ENCODE peak calls at places on chromosomes 2 and 18, in eight cellular contexts. One of them, this sample, is unnamed.

GRCh38 chr2:201448701-201449100 is 2.6 kb downstream of the TRAK2 start:
- DNase-seq in left lung: no peak
- DNase-seq in NCI-H345: no peak
- DNase-seq in colonic mucosa: peak
- DNase-seq in HEK293T: no peak
- DNase-seq in left cardiac atrium: no peak
- DNase-seq in adipocyte: no peak
- DNase-seq in kidney: no peak
- DNase-seq in this sample: peak

GRCh38 chr2:191478754-191479679 is 198.9 kb upstream of the NABP1 start:
- DNase-seq in NCI-H345: peak
- DNase-seq in kidney: peak
- DNase-seq in HEK293T: no peak
- DNase-seq in adipocyte: peak
- DNase-seq in colonic mucosa: peak
- DNase-seq in left cardiac atrium: peak
- DNase-seq in left lung: peak
- DNase-seq in this sample: no peak

GRCh38 chr2:224278531-224278930 is 123.4 kb downstream of the FAM124B start:
- DNase-seq in HEK293T: no peak
- DNase-seq in left cardiac atrium: no peak
- DNase-seq in NCI-H345: no peak
- DNase-seq in kidney: no peak
- DNase-seq in colonic mucosa: no peak
- DNase-seq in adipocyte: peak
- DNase-seq in left lung: no peak
- DNase-seq in this sample: no peak

GRCh38 chr18:79916546-79917350 is 34.7 kb downstream of the SLC66A2 start:
- DNase-seq in left cardiac atrium: no peak
- DNase-seq in colonic mucosa: no peak
- DNase-seq in HEK293T: no peak
- DNase-seq in kidney: peak
- DNase-seq in left lung: no peak
- DNase-seq in adipocyte: no peak
- DNase-seq in NCI-H345: no peak
- DNase-seq in this sample: no peak

GRCh38 chr2:230669386-230669935 is 43.2 kb upstream of the CAB39 start:
- DNase-seq in colonic mucosa: no peak
- DNase-seq in left lung: no peak
- DNase-seq in HEK293T: no peak
- DNase-seq in adipocyte: no peak
- DNase-seq in NCI-H345: no peak
- DNase-seq in kidney: no peak
- DNase-seq in left cardiac atrium: no peak
- DNase-seq in this sample: no peak

GRCh38 chr2:31075936-31076590 is 62.2 kb downstream of the GALNT14 start:
- DNase-seq in NCI-H345: no peak
- DNase-seq in left lung: no peak
- DNase-seq in colonic mucosa: no peak
- DNase-seq in adipocyte: no peak
- DNase-seq in left cardiac atrium: no peak
- DNase-seq in HEK293T: no peak
- DNase-seq in kidney: no peak
- DNase-seq in this sample: no peak

GRCh38 chr2:109722026-109722425 is 72.1 kb upstream of the RGPD5 start:
- DNase-seq in left lung: no peak
- DNase-seq in NCI-H345: peak
- DNase-seq in HEK293T: no peak
- DNase-seq in colonic mucosa: peak
- DNase-seq in adipocyte: no peak
- DNase-seq in left cardiac atrium: peak
- DNase-seq in kidney: peak
- DNase-seq in this sample: no peak

GRCh38 chr2:170113168-170113567 is 64.8 kb upstream of the MYO3B start:
- DNase-seq in adipocyte: no peak
- DNase-seq in colonic mucosa: no peak
- DNase-seq in HEK293T: no peak
- DNase-seq in left cardiac atrium: no peak
- DNase-seq in left lung: no peak
- DNase-seq in NCI-H345: peak
- DNase-seq in kidney: no peak
- DNase-seq in this sample: no peak

GRCh38 chr2:98839292-98839691 is 96.7 kb downstream of the CRACDL start:
- DNase-seq in kidney: no peak
- DNase-seq in adipocyte: peak
- DNase-seq in colonic mucosa: no peak
- DNase-seq in left cardiac atrium: no peak
- DNase-seq in left lung: no peak
- DNase-seq in HEK293T: no peak
- DNase-seq in NCI-H345: no peak
- DNase-seq in this sample: no peak

GRCh38 chr2:112728384-112729175 is 7.8 kb downstream of the NT5DC4 start:
- DNase-seq in adipocyte: no peak
- DNase-seq in HEK293T: no peak
- DNase-seq in NCI-H345: peak
- DNase-seq in left lung: no peak
- DNase-seq in left cardiac atrium: no peak
- DNase-seq in colonic mucosa: no peak
- DNase-seq in kidney: no peak
- DNase-seq in this sample: no peak

GRCh38 chr2:20670315-20671035 is 3.5 kb downstream of the GDF7 start:
- DNase-seq in colonic mucosa: no peak
- DNase-seq in kidney: peak
- DNase-seq in left lung: no peak
- DNase-seq in left cardiac atrium: no peak
- DNase-seq in HEK293T: no peak
- DNase-seq in adipocyte: no peak
- DNase-seq in NCI-H345: no peak
- DNase-seq in this sample: no peak

GRCh38 chr2:199757466-199757865 is 93.5 kb downstream of the FTCDNL1 start:
- DNase-seq in HEK293T: no peak
- DNase-seq in adipocyte: peak
- DNase-seq in colonic mucosa: peak
- DNase-seq in left cardiac atrium: peak
- DNase-seq in NCI-H345: peak
- DNase-seq in left lung: peak
- DNase-seq in kidney: no peak
- DNase-seq in this sample: no peak

GRCh38 chr2:198053173-198053572 is 248.8 kb downstream of the PLCL1 start:
- DNase-seq in NCI-H345: no peak
- DNase-seq in HEK293T: no peak
- DNase-seq in adipocyte: no peak
- DNase-seq in kidney: no peak
- DNase-seq in left cardiac atrium: no peak
- DNase-seq in colonic mucosa: no peak
- DNase-seq in left lung: no peak
- DNase-seq in this sample: no peak

GRCh38 chr2:234251326-234252271 is 201.1 kb downstream of the SPP2 start:
- DNase-seq in colonic mucosa: peak
- DNase-seq in left lung: no peak
- DNase-seq in left cardiac atrium: no peak
- DNase-seq in kidney: no peak
- DNase-seq in adipocyte: peak
- DNase-seq in NCI-H345: no peak
- DNase-seq in HEK293T: no peak
- DNase-seq in this sample: no peak

GRCh38 chr18:23227729-23228075 is 92.4 kb downstream of the CABLES1 start:
- DNase-seq in left cardiac atrium: no peak
- DNase-seq in kidney: no peak
- DNase-seq in left lung: no peak
- DNase-seq in colonic mucosa: no peak
- DNase-seq in adipocyte: no peak
- DNase-seq in NCI-H345: peak
- DNase-seq in HEK293T: no peak
- DNase-seq in this sample: no peak

GRCh38 chr2:98134138-98134537 is 47.2 kb downstream of the VWA3B start:
- DNase-seq in left lung: peak
- DNase-seq in left cardiac atrium: no peak
- DNase-seq in adipocyte: no peak
- DNase-seq in colonic mucosa: no peak
- DNase-seq in NCI-H345: no peak
- DNase-seq in kidney: no peak
- DNase-seq in HEK293T: no peak
- DNase-seq in this sample: no peak

GRCh38 chr2:173221081-173221695 is 133.5 kb upstream of the CDCA7 start:
- DNase-seq in HEK293T: no peak
- DNase-seq in adipocyte: no peak
- DNase-seq in left cardiac atrium: no peak
- DNase-seq in colonic mucosa: no peak
- DNase-seq in left lung: no peak
- DNase-seq in kidney: no peak
- DNase-seq in NCI-H345: no peak
- DNase-seq in this sample: no peak

GRCh38 chr2:204950695-204951094 is 405.4 kb downstream of the PARD3B start:
- DNase-seq in colonic mucosa: no peak
- DNase-seq in adipocyte: peak
- DNase-seq in HEK293T: no peak
- DNase-seq in left lung: no peak
- DNase-seq in left cardiac atrium: no peak
- DNase-seq in NCI-H345: no peak
- DNase-seq in kidney: no peak
- DNase-seq in this sample: no peak

GRCh38 chr2:55384786-55385185 is 34.9 kb downstream of the CCDC88A start:
- DNase-seq in adipocyte: no peak
- DNase-seq in kidney: no peak
- DNase-seq in left lung: no peak
- DNase-seq in NCI-H345: no peak
- DNase-seq in left cardiac atrium: no peak
- DNase-seq in HEK293T: no peak
- DNase-seq in colonic mucosa: no peak
- DNase-seq in this sample: no peak

GRCh38 chr2:68564426-68564825 is 79.0 kb upstream of the PROKR1 start:
- DNase-seq in colonic mucosa: no peak
- DNase-seq in left cardiac atrium: no peak
- DNase-seq in adipocyte: no peak
- DNase-seq in HEK293T: no peak
- DNase-seq in left lung: no peak
- DNase-seq in kidney: no peak
- DNase-seq in NCI-H345: no peak
- DNase-seq in this sample: no peak

GRCh38 chr18:32318581-32318980 is 128.7 kb downstream of the MEP1B start:
- DNase-seq in adipocyte: no peak
- DNase-seq in kidney: no peak
- DNase-seq in colonic mucosa: no peak
- DNase-seq in left cardiac atrium: no peak
- DNase-seq in HEK293T: no peak
- DNase-seq in NCI-H345: no peak
- DNase-seq in left lung: no peak
- DNase-seq in this sample: no peak

GRCh38 chr18:43322133-43322532 is 44.8 kb upstream of the SYT4 start:
- DNase-seq in adipocyte: no peak
- DNase-seq in colonic mucosa: no peak
- DNase-seq in left cardiac atrium: no peak
- DNase-seq in left lung: no peak
- DNase-seq in HEK293T: no peak
- DNase-seq in kidney: no peak
- DNase-seq in NCI-H345: no peak
- DNase-seq in this sample: no peak

GRCh38 chr2:65877331-65877791 is 445.0 kb upstream of the SPRED2 start:
- DNase-seq in HEK293T: no peak
- DNase-seq in NCI-H345: no peak
- DNase-seq in left cardiac atrium: no peak
- DNase-seq in left lung: no peak
- DNase-seq in colonic mucosa: no peak
- DNase-seq in kidney: no peak
- DNase-seq in adipocyte: peak
- DNase-seq in this sample: no peak

GRCh38 chr2:3628800-3629199 is 29.2 kb upstream of the ALLC start:
- DNase-seq in left lung: no peak
- DNase-seq in adipocyte: no peak
- DNase-seq in kidney: peak
- DNase-seq in HEK293T: peak
- DNase-seq in colonic mucosa: no peak
- DNase-seq in NCI-H345: no peak
- DNase-seq in left cardiac atrium: no peak
- DNase-seq in this sample: no peak

GRCh38 chr2:66346241-66346664 is 88.7 kb upstream of the MEIS1 start:
- DNase-seq in adipocyte: no peak
- DNase-seq in colonic mucosa: no peak
- DNase-seq in left lung: no peak
- DNase-seq in NCI-H345: no peak
- DNase-seq in HEK293T: no peak
- DNase-seq in left cardiac atrium: no peak
- DNase-seq in kidney: no peak
- DNase-seq in this sample: no peak

GRCh38 chr2:25822190-25823117 is 55.8 kb downstream of the ASXL2 start:
- DNase-seq in NCI-H345: no peak
- DNase-seq in kidney: peak
- DNase-seq in HEK293T: no peak
- DNase-seq in adipocyte: no peak
- DNase-seq in left lung: peak
- DNase-seq in left cardiac atrium: peak
- DNase-seq in colonic mucosa: peak
- DNase-seq in this sample: peak

GRCh38 chr2:159202568-159203071 is 83.9 kb downstream of the WDSUB1 start:
- DNase-seq in NCI-H345: no peak
- DNase-seq in left cardiac atrium: peak
- DNase-seq in adipocyte: peak
- DNase-seq in left lung: peak
- DNase-seq in HEK293T: no peak
- DNase-seq in kidney: no peak
- DNase-seq in colonic mucosa: peak
- DNase-seq in this sample: no peak

GRCh38 chr2:24886114-24886501 is 33.9 kb downstream of the ADCY3 start:
- DNase-seq in left lung: no peak
- DNase-seq in HEK293T: no peak
- DNase-seq in left cardiac atrium: no peak
- DNase-seq in NCI-H345: no peak
- DNase-seq in colonic mucosa: no peak
- DNase-seq in adipocyte: no peak
- DNase-seq in kidney: no peak
- DNase-seq in this sample: no peak

GRCh38 chr2:111194835-111195621 is 74.3 kb downstream of the BCL2L11 start:
- DNase-seq in left lung: no peak
- DNase-seq in colonic mucosa: no peak
- DNase-seq in HEK293T: no peak
- DNase-seq in adipocyte: no peak
- DNase-seq in left cardiac atrium: no peak
- DNase-seq in NCI-H345: peak
- DNase-seq in kidney: no peak
- DNase-seq in this sample: no peak

This sample was measured in activated T-helper 1 cell treated with Interleukin-2 at 50 U/mL for 16 hours.